ENCODE peak calls at places on chromosomes 3 and 15, in five cellular contexts. Q, H, X, M and O are unnamed samples.

GRCh38 chr3:12501360-12502020 is 17.2 kb downstream of the TSEN2 start:
- DNase-seq in Q (no peak), X (no peak), H (no peak), M (no peak), O (no peak)

GRCh38 chr3:105067361-105067760 is 299.3 kb upstream of the ALCAM start:
- DNase-seq in Q (no peak), X (no peak), H (no peak), M (no peak), O (no peak)

GRCh38 chr3:114080201-114080600 is 23.7 kb downstream of the QTRT2 start:
- DNase-seq in X (no peak), M (no peak), H (no peak), Q (no peak), O (no peak)

GRCh38 chr15:38481761-38482160 is 27.8 kb downstream of the FAM98B start:
- DNase-seq in X (no peak), Q (no peak), H (no peak), M (no peak), O (no peak)

GRCh38 chr3:150334974-150335373 is 73.1 kb upstream of the TSC22D2 start:
- DNase-seq in H (no peak), M (no peak), X (no peak), Q (no peak), O (no peak)

GRCh38 chr15:74384566-74385441 is 17.4 kb upstream of the CYP11A1 start:
- DNase-seq in H (no peak), Q (no peak), M (peak; percentile 95), X (no peak), O (no peak)

GRCh38 chr3:115254492-115255196 is 107.6 kb upstream of the ZBTB20 start:
- DNase-seq in M (no peak), H (peak; percentile 9), X (no peak), Q (no peak), O (no peak)

GRCh38 chr3:29064085-29064484 is 216.8 kb upstream of the RBMS3 start:
- DNase-seq in H (no peak), Q (no peak), M (no peak), X (no peak), O (no peak)

GRCh38 chr3:189995129-189995528 is 125.6 kb downstream of the P3H2 start:
- DNase-seq in H (no peak), M (no peak), Q (no peak), X (no peak), O (no peak)

GRCh38 chr3:59607628-59608027 is 557.8 kb upstream of the CFAP20DC start:
- DNase-seq in X (peak; percentile 34), Q (peak; percentile 3), M (no peak), H (peak; percentile 8), O (no peak)

GRCh38 chr3:188881954-188882641 is 289.7 kb upstream of the TPRG1 start:
- DNase-seq in H (no peak), M (no peak), X (peak; percentile 24), Q (peak; percentile 79), O (no peak)

GRCh38 chr15:60301024-60301423 is 96.8 kb downstream of the ANXA2 start:
- DNase-seq in X (no peak), H (peak; percentile 13), Q (peak; percentile 27), M (no peak), O (no peak)

DNA sequence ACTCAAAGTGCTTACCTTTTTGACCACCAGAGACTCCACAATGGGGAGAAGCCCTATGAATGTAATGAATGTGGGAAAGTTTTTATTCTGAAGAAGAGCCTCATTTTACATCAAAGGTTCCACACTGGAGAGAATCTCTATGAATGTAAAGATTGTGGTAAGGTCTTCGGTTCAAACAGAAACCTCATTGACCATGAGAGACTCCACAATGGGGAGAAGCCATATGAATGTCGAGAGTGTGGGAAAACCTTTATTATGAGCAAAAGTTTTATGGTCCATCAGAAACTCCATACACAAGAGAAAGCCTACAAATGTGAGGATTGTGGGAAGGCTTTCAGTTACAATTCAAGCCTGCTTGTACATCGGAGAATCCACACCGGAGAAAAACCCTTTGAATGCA is 5.5 kb upstream of the ZNF35 start:
- DNase-seq in M (no peak), Q (no peak), H (no peak), X (no peak), O (no peak)
- H3K9me3 ChIP-seq in M (peaks cover 40% of the 10 kb centered on the region), Q (peaks cover 33% of the 10 kb centered on the region), H (peaks cover 49% of the 10 kb centered on the region), X (no peaks in the 10 kb centered on the region), O (peaks cover 33% of the 10 kb centered on the region)

GRCh38 chr15:54273928-54274327 is 295.7 kb downstream of the UNC13C start:
- DNase-seq in X (no peak), H (peak; percentile 0), M (no peak), Q (no peak), O (peak; percentile 8)
- TF ChIP-seq ZBTB33 in X (no peak), H (no peak), M (no peak), Q (no peak), O (no peak)

DNA sequence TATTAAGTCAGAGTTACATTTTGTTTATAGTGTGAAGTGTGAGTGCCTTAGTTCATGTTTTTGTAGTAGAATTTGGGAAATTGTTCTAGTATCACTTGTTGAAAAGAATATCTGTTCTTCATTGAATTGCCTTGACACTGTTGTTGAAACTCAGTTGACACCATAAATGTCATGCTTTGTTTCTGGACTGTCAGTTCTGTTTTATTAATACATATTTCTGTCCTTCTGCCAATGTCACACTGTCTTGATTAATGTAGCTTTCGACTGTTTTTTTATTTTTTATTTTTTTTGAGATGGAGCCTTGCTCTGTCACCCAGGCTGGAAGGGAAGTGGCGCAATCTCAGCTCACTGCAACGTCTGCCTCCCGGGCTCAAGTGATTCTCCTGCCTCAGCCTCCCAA is 59.1 kb downstream of the CHD2 start:
- DNase-seq in Q (no peak), H (no peak), X (no peak), M (no peak), O (no peak)
- H3K9me3 ChIP-seq in Q (no peaks in the 10 kb centered on the region), H (no peaks in the 10 kb centered on the region), X (no peaks in the 10 kb centered on the region), M (no peaks in the 10 kb centered on the region), O (peaks cover 9% of the 10 kb centered on the region)

GRCh38 chr3:16665282-16665741 is 60.1 kb upstream of the DAZL start:
- DNase-seq in X (no peak), H (peak; percentile 16), Q (peak; percentile 43), M (no peak), O (no peak)
- TF ChIP-seq ZBTB33 in X (no peak), H (no peak), Q (no peak), M (no peak), O (no peak)

DNA sequence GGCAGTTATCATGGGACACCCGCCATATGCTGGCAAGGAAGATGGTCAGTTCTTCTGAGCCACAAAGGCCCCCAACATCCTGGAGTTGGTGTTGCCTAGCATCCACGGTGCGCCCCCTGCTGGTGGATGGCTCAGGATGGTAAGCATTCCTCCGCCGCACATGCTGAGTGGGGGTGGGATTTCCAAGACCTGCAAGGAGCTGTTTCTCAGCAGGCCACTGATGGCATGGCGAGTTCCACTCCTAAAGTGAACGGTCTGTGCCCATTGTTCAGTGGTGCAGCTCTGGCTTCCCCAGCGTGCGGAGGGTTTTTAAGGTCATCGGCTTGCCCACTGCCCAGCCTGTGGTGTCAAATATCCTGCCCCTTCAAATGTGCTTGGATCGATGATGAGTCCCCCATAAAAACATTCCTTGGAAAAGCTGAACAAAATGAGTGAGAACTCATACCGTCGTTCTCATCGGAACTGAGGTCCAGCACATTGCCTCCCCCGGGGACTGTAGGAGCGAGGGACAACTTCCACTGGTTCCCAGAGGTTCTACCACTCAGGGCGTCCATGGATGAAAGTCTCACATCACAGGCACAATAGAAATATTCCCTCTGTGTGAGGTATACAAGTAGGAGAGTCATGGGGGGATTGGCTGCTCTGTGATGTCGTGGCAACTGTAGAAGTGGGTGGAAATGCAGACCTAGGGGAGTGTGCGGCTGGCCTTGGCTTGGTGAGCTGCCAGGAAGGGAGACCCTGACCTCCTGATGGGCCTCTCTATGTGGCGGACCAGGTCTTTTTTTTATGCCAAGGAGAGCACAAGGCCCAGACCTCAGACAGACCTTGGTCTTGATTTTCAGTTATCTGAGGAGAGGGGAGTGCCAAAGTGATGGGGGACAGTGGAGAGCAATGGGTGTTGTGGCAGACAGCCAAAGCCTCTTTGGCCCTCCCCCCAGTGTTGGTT is 102.0 kb downstream of the SNRPN start:
- DNase-seq in Q (no peak), X (no peak), M (no peak), H (peak; percentile 13), O (no peak)
- H3K9me3 ChIP-seq in Q (peaks cover 6% of the 10 kb centered on the region), X (peaks cover 100% of the 10 kb centered on the region), M (peaks cover 76% of the 10 kb centered on the region), H (peaks cover 2% of the 10 kb centered on the region), O (no peaks in the 10 kb centered on the region)

GRCh38 chr3:86938305-86938704 is 52.6 kb downstream of the VGLL3 start:
- DNase-seq in M (no peak), Q (no peak), X (no peak), H (no peak), O (no peak)

GRCh38 chr3:86930831-86931230 is 60.1 kb downstream of the VGLL3 start:
- DNase-seq in Q (no peak), X (no peak), H (no peak), M (no peak), O (no peak)

GRCh38 chr3:86937306-86937791 is 53.6 kb downstream of the VGLL3 start:
- DNase-seq in M (no peak), Q (no peak), H (no peak), X (no peak), O (no peak)

GRCh38 chr3:86938706-86939105 is 52.2 kb downstream of the VGLL3 start:
- DNase-seq in M (no peak), H (no peak), X (no peak), Q (no peak), O (no peak)

GRCh38 chr3:86934851-86935250 is 56.1 kb downstream of the VGLL3 start:
- DNase-seq in H (no peak), Q (no peak), M (no peak), X (no peak), O (no peak)
- TF ChIP-seq ZBTB33 in H (no peak), Q (no peak), M (no peak), X (no peak), O (no peak)

DNA sequence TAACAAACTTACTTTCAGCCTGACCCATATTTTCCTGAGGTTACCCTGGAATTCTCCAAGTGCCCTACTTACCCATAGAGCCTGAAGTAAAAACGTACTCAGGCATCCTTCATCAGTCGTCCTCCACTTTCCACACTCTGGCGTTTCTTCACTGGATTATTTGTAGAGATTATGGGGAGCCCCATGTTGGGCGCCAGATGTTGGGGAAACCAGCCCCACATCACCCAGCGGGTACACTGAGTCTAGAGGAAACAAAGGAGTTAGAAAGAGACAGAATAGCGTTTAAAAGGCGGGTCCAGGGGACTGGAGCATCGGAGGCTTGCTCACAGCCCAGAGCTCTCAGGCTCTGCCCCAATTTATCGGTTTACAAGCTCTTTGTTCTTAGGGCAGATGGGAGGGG is 9.7 kb upstream of the SLC28A2 start:
- DNase-seq in H (peak; percentile 29), X (no peak), M (no peak), Q (no peak), O (no peak)
- H3K9me3 ChIP-seq in H (peaks cover 6% of the 10 kb centered on the region), X (peaks cover 47% of the 10 kb centered on the region), M (peaks cover 10% of the 10 kb centered on the region), Q (peaks cover 21% of the 10 kb centered on the region), O (peaks cover 6% of the 10 kb centered on the region)